ENCODE peak calls at places on chromosomes 7 and 10, in eight cellular contexts. One of them, this sample, is unnamed.

GRCh38 chr10:6473430-6473829 is 106.6 kb downstream of the PRKCQ start:
- DNase-seq in HFF-Myc: no peak
- DNase-seq in foreskin fibroblast: no peak
- DNase-seq in PC-3: no peak
- DNase-seq in thoracic aorta: no peak
- DNase-seq in fibroblast of the aortic adventitia: no peak
- DNase-seq in cardiac fibroblast: no peak
- DNase-seq in IMR-90: no peak
- DNase-seq in this sample: no peak

GRCh38 chr10:130028465-130028819 is 64.4 kb upstream of the EBF3 start:
- DNase-seq in thoracic aorta: no peak
- DNase-seq in foreskin fibroblast: no peak
- DNase-seq in PC-3: no peak
- DNase-seq in fibroblast of the aortic adventitia: no peak
- DNase-seq in HFF-Myc: no peak
- DNase-seq in IMR-90: no peak
- DNase-seq in cardiac fibroblast: no peak
- DNase-seq in this sample: no peak

GRCh38 chr10:118957966-118958365 is 71.5 kb upstream of the NANOS1 start:
- DNase-seq in foreskin fibroblast: no peak
- DNase-seq in PC-3: no peak
- DNase-seq in cardiac fibroblast: no peak
- DNase-seq in IMR-90: no peak
- DNase-seq in thoracic aorta: no peak
- DNase-seq in fibroblast of the aortic adventitia: no peak
- DNase-seq in HFF-Myc: no peak
- DNase-seq in this sample: no peak

GRCh38 chr7:129777195-129777844 is 165.8 kb downstream of the NRF1 start:
- DNase-seq in PC-3: no peak
- DNase-seq in fibroblast of the aortic adventitia: no peak
- DNase-seq in cardiac fibroblast: no peak
- DNase-seq in foreskin fibroblast: no peak
- DNase-seq in IMR-90: no peak
- DNase-seq in HFF-Myc: no peak
- DNase-seq in thoracic aorta: no peak
- DNase-seq in this sample: no peak

GRCh38 chr7:139991267-139991666 is 71.5 kb downstream of the PARP12 start:
- DNase-seq in cardiac fibroblast: peak
- DNase-seq in foreskin fibroblast: no peak
- DNase-seq in fibroblast of the aortic adventitia: no peak
- DNase-seq in PC-3: peak
- DNase-seq in thoracic aorta: no peak
- DNase-seq in IMR-90: no peak
- DNase-seq in HFF-Myc: no peak
- DNase-seq in this sample: no peak

GRCh38 chr10:84424731-84425165 is 96.4 kb downstream of the CCSER2 start:
- DNase-seq in cardiac fibroblast: peak
- DNase-seq in IMR-90: peak
- DNase-seq in fibroblast of the aortic adventitia: peak
- DNase-seq in PC-3: peak
- DNase-seq in HFF-Myc: peak
- DNase-seq in foreskin fibroblast: peak
- DNase-seq in thoracic aorta: peak
- DNase-seq in this sample: peak

GRCh38 chr10:96512524-96512991 is 1.2 kb downstream of the TLL2 start:
- DNase-seq in thoracic aorta: no peak
- DNase-seq in cardiac fibroblast: peak
- DNase-seq in PC-3: no peak
- DNase-seq in foreskin fibroblast: no peak
- DNase-seq in IMR-90: peak
- DNase-seq in fibroblast of the aortic adventitia: peak
- DNase-seq in HFF-Myc: no peak
- DNase-seq in this sample: peak

GRCh38 chr10:784759-785538 is 95.5 kb upstream of the DIP2C start:
- DNase-seq in foreskin fibroblast: peak
- DNase-seq in IMR-90: peak
- DNase-seq in HFF-Myc: peak
- DNase-seq in thoracic aorta: peak
- DNase-seq in cardiac fibroblast: peak
- DNase-seq in fibroblast of the aortic adventitia: peak
- DNase-seq in PC-3: peak
- DNase-seq in this sample: peak

GRCh38 chr10:807958-808353 is 118.5 kb upstream of the DIP2C start:
- DNase-seq in fibroblast of the aortic adventitia: no peak
- DNase-seq in thoracic aorta: no peak
- DNase-seq in HFF-Myc: no peak
- DNase-seq in cardiac fibroblast: no peak
- DNase-seq in IMR-90: no peak
- DNase-seq in PC-3: no peak
- DNase-seq in foreskin fibroblast: no peak
- DNase-seq in this sample: no peak

GRCh38 chr10:78305311-78305710 is 271.6 kb downstream of the RPS24 start:
- DNase-seq in PC-3: no peak
- DNase-seq in fibroblast of the aortic adventitia: no peak
- DNase-seq in thoracic aorta: no peak
- DNase-seq in foreskin fibroblast: no peak
- DNase-seq in HFF-Myc: no peak
- DNase-seq in IMR-90: no peak
- DNase-seq in cardiac fibroblast: no peak
- DNase-seq in this sample: no peak

GRCh38 chr10:266974-267425 is 131.7 kb downstream of the ZMYND11 start:
- DNase-seq in PC-3: peak
- DNase-seq in cardiac fibroblast: peak
- DNase-seq in IMR-90: peak
- DNase-seq in foreskin fibroblast: peak
- DNase-seq in fibroblast of the aortic adventitia: peak
- DNase-seq in HFF-Myc: no peak
- DNase-seq in thoracic aorta: no peak
- DNase-seq in this sample: peak

GRCh38 chr7:97064972-97065587 is 40.4 kb upstream of the DLX5 start:
- DNase-seq in foreskin fibroblast: peak
- DNase-seq in cardiac fibroblast: peak
- DNase-seq in HFF-Myc: peak
- DNase-seq in IMR-90: peak
- DNase-seq in fibroblast of the aortic adventitia: peak
- DNase-seq in PC-3: peak
- DNase-seq in thoracic aorta: no peak
- DNase-seq in this sample: peak

DNA sequence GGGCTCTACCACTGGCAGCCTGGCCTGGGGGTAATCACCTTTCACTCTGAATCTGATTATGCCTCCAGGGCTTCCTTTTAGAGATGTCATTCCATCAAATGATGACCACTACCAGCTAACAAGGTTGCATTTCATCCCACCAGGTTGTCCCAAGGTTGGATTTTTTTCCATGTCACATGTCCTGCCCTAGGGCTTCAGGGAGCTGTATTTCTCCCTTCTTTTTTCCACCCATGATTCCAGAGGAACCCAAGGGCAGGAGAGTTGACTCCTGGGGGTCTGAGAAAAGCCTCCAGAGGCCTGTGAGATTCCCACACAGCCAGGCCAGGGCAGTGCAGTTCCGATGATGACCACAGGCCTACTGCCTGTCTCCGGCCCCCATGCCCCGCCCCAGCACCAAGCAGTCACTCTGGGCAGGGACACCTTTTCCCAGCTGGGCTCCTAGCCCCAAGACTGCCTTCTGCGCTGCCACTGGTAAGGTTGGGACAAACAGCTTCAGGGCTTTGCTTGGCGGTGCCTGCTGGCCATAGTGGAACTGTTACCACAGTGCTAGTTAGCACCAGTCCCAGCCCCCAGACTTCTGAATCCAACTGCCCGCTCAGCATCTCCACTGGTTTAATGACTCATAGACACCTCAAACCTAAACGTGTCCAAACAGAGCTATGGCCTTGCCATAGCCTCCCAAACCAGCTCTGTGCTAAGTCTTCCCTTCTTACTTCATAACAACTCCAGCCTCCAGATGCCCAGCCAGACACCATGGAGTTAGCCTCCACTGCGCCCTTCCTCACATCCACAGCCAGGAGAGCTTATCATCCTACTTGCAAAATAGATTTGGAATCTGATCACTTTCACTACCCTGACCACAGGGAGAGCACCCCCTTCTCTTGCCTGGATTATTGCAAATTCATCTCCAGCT is 133.7 kb downstream of the ARHGAP22 start:
- DNase-seq in thoracic aorta: no peak
- DNase-seq in foreskin fibroblast: peak
- DNase-seq in cardiac fibroblast: peak
- DNase-seq in IMR-90: peak
- DNase-seq in fibroblast of the aortic adventitia: no peak
- DNase-seq in PC-3: no peak
- DNase-seq in HFF-Myc: no peak
- DNase-seq in this sample: peak
- TF ChIP-seq CTCF in thoracic aorta: no peak
- TF ChIP-seq CTCF in foreskin fibroblast: no peak
- TF ChIP-seq CTCF in cardiac fibroblast: peak
- TF ChIP-seq CTCF in IMR-90: no peak
- TF ChIP-seq CTCF in fibroblast of the aortic adventitia: no peak
- TF ChIP-seq CTCF in PC-3: no peak
- TF ChIP-seq CTCF in HFF-Myc: no peak
- TF ChIP-seq CTCF in this sample: no peak

DNA sequence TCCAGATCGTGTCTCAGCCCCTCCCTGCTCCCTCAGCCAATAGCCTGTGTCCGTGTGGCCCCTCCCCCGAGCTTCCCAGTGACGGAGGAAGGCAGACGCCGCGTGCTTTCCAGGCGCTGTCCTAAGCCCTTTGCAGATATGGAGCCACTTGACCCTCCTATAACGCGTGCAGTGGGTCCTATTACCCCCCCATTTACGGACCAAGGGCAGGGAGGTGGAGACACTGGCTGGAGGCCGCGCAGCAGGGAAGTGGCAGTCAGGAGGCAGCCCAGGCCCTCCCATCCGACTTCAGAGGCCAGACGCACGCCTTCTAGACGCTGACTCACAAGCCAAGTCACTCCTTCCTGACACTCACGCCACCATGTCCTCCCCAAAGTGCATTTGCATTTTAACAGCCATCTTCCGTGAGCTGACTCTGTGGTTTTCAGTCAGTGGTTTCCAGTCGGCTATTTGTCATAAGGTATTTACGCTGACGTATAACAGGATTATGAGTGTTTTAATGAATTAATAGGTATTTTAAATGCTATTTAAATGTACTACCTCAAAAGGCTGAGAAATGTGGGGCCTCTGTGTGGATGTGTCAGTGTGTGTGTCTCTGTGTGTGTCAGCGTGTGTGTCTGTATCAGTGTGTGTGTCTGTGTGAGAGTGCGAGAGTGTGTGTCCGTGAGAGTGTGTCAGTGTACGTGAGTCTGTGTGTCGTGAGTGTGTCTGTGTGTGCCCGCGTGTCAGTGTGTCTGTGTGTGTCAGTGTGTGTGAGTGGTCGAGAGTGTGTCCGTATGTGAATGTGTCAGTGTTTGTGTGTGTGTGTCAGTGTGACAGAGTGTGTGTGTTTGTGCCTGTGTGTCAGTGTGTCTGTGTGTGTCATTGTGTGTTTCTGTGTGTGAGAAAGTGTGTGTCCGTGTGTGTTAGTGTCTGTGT is 92.1 kb upstream of the INSIG1 start:
- DNase-seq in PC-3: peak
- DNase-seq in IMR-90: peak
- DNase-seq in thoracic aorta: peak
- DNase-seq in foreskin fibroblast: peak
- DNase-seq in cardiac fibroblast: peak
- DNase-seq in fibroblast of the aortic adventitia: peak
- DNase-seq in HFF-Myc: peak
- DNase-seq in this sample: peak
- H3K4me3 ChIP-seq in PC-3: peak
- H3K4me3 ChIP-seq in IMR-90: no peak
- H3K4me3 ChIP-seq in thoracic aorta: peak
- H3K4me3 ChIP-seq in foreskin fibroblast: peak
- H3K4me3 ChIP-seq in cardiac fibroblast: peak
- H3K4me3 ChIP-seq in fibroblast of the aortic adventitia: peak
- H3K4me3 ChIP-seq in HFF-Myc: peak
- H3K4me3 ChIP-seq in this sample: peak

GRCh38 chr7:100968031-100968430 is 1.3 kb upstream of the MUC12 start:
- DNase-seq in HFF-Myc: no peak
- DNase-seq in foreskin fibroblast: no peak
- DNase-seq in PC-3: no peak
- DNase-seq in IMR-90: no peak
- DNase-seq in thoracic aorta: no peak
- DNase-seq in cardiac fibroblast: no peak
- DNase-seq in fibroblast of the aortic adventitia: no peak
- DNase-seq in this sample: no peak

GRCh38 chr7:100969066-100969615 is at the start of gene MUC12:
- DNase-seq in PC-3: no peak
- DNase-seq in cardiac fibroblast: no peak
- DNase-seq in foreskin fibroblast: no peak
- DNase-seq in HFF-Myc: no peak
- DNase-seq in IMR-90: no peak
- DNase-seq in fibroblast of the aortic adventitia: no peak
- DNase-seq in thoracic aorta: no peak
- DNase-seq in this sample: no peak

GRCh38 chr7:100966542-100967291 is 2.6 kb upstream of the MUC12 start:
- DNase-seq in foreskin fibroblast: no peak
- DNase-seq in HFF-Myc: no peak
- DNase-seq in PC-3: no peak
- DNase-seq in IMR-90: no peak
- DNase-seq in thoracic aorta: no peak
- DNase-seq in fibroblast of the aortic adventitia: no peak
- DNase-seq in cardiac fibroblast: no peak
- DNase-seq in this sample: no peak

GRCh38 chr7:100967292-100967863 is 2.0 kb upstream of the MUC12 start:
- DNase-seq in HFF-Myc: no peak
- DNase-seq in PC-3: no peak
- DNase-seq in fibroblast of the aortic adventitia: no peak
- DNase-seq in thoracic aorta: no peak
- DNase-seq in IMR-90: no peak
- DNase-seq in foreskin fibroblast: no peak
- DNase-seq in cardiac fibroblast: no peak
- DNase-seq in this sample: no peak

DNA sequence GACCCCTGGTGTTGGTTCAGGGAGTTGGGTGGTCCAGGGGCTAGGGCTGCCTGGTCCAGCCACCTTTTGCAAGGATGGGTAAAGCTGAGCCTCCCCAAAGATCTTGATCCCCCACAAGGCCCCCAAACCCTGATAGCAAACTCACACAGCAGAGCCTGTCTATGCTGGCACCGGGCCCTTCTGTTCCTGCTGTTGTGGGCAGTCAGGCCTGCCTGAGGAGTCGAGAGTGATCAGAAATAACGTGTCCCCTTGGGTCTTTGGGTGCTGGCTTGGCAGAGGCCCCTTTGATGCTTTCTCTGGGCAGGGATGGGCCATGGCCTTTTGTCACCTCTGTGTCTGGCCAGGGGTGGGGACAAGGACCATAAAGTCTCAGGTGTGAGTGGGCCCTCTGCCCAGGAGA is 715 bp upstream of the MUC12 start:
- DNase-seq in cardiac fibroblast: no peak
- DNase-seq in IMR-90: no peak
- DNase-seq in fibroblast of the aortic adventitia: no peak
- DNase-seq in HFF-Myc: no peak
- DNase-seq in foreskin fibroblast: no peak
- DNase-seq in PC-3: no peak
- DNase-seq in thoracic aorta: no peak
- DNase-seq in this sample: no peak
- TF ChIP-seq CTCF in cardiac fibroblast: no peak
- TF ChIP-seq CTCF in IMR-90: no peak
- TF ChIP-seq CTCF in fibroblast of the aortic adventitia: no peak
- TF ChIP-seq CTCF in HFF-Myc: no peak
- TF ChIP-seq CTCF in foreskin fibroblast: no peak
- TF ChIP-seq CTCF in PC-3: no peak
- TF ChIP-seq CTCF in thoracic aorta: no peak
- TF ChIP-seq CTCF in this sample: no peak

GRCh38 chr7:134279336-134279735 is 37.4 kb downstream of the SLC35B4 start:
- DNase-seq in fibroblast of the aortic adventitia: no peak
- DNase-seq in cardiac fibroblast: no peak
- DNase-seq in thoracic aorta: no peak
- DNase-seq in IMR-90: no peak
- DNase-seq in foreskin fibroblast: no peak
- DNase-seq in HFF-Myc: no peak
- DNase-seq in PC-3: no peak
- DNase-seq in this sample: no peak
- H3K4me3 ChIP-seq in fibroblast of the aortic adventitia: no peak
- H3K4me3 ChIP-seq in cardiac fibroblast: no peak
- H3K4me3 ChIP-seq in thoracic aorta: no peak
- H3K4me3 ChIP-seq in IMR-90: no peak
- H3K4me3 ChIP-seq in foreskin fibroblast: no peak
- H3K4me3 ChIP-seq in HFF-Myc: no peak
- H3K4me3 ChIP-seq in PC-3: no peak
- H3K4me3 ChIP-seq in this sample: no peak

This sample was measured in AG10803.